ENCODE peak calls at places on chromosomes 12 and 14, in seven cellular contexts. One of them, this sample, is unnamed.

GRCh38 chr12:22740656-22741350 is 115.8 kb downstream of the ETNK1 start:
- DNase-seq in stomach: no peak
- DNase-seq in GM12878: no peak
- DNase-seq in K562: no peak
- DNase-seq in transverse colon: no peak
- DNase-seq in HCT116: no peak
- DNase-seq in suprapubic skin: no peak
- DNase-seq in this sample: no peak

GRCh38 chr12:26091837-26092236 is 33.0 kb downstream of the BHLHE41 start:
- DNase-seq in stomach: no peak
- DNase-seq in GM12878: no peak
- DNase-seq in K562: no peak
- DNase-seq in transverse colon: no peak
- DNase-seq in HCT116: no peak
- DNase-seq in suprapubic skin: no peak
- DNase-seq in this sample: no peak

GRCh38 chr12:71158361-71158882 is 623 bp upstream of the TSPAN8 start:
- DNase-seq in stomach: no peak
- DNase-seq in GM12878: no peak
- DNase-seq in K562: no peak
- DNase-seq in transverse colon: peak
- DNase-seq in HCT116: no peak
- DNase-seq in suprapubic skin: no peak
- DNase-seq in this sample: no peak

GRCh38 chr12:53231859-53232640 is at the start of gene RARG:
- DNase-seq in stomach: peak
- DNase-seq in GM12878: no peak
- DNase-seq in K562: peak
- DNase-seq in transverse colon: peak
- DNase-seq in HCT116: no peak
- DNase-seq in suprapubic skin: no peak
- DNase-seq in this sample: peak

GRCh38 chr12:3622732-3623690 is 129.9 kb downstream of the CRACR2A start:
- DNase-seq in stomach: no peak
- DNase-seq in GM12878: no peak
- DNase-seq in K562: no peak
- DNase-seq in transverse colon: no peak
- DNase-seq in HCT116: no peak
- DNase-seq in suprapubic skin: no peak
- DNase-seq in this sample: no peak

GRCh38 chr12:24066865-24067264 is 117.4 kb upstream of the SOX5 start:
- DNase-seq in stomach: no peak
- DNase-seq in GM12878: no peak
- DNase-seq in K562: no peak
- DNase-seq in transverse colon: no peak
- DNase-seq in HCT116: no peak
- DNase-seq in suprapubic skin: no peak
- DNase-seq in this sample: no peak

GRCh38 chr14:58027904-58028303 is 124.1 kb downstream of the ARMH4 start:
- DNase-seq in stomach: no peak
- DNase-seq in GM12878: no peak
- DNase-seq in K562: no peak
- DNase-seq in transverse colon: no peak
- DNase-seq in HCT116: no peak
- DNase-seq in suprapubic skin: no peak
- DNase-seq in this sample: no peak

GRCh38 chr14:68684466-68685418 is 108.1 kb downstream of the ZFP36L1 start:
- DNase-seq in stomach: no peak
- DNase-seq in GM12878: no peak
- DNase-seq in K562: no peak
- DNase-seq in transverse colon: no peak
- DNase-seq in HCT116: no peak
- DNase-seq in suprapubic skin: no peak
- DNase-seq in this sample: no peak

GRCh38 chr14:79658224-79658623 is 553.1 kb downstream of the DIO2 start:
- DNase-seq in stomach: no peak
- DNase-seq in GM12878: no peak
- DNase-seq in K562: no peak
- DNase-seq in transverse colon: no peak
- DNase-seq in HCT116: no peak
- DNase-seq in suprapubic skin: no peak
- DNase-seq in this sample: no peak

GRCh38 chr12:25715147-25715546 is 162.1 kb upstream of the LMNTD1 start:
- DNase-seq in stomach: no peak
- DNase-seq in GM12878: no peak
- DNase-seq in K562: no peak
- DNase-seq in transverse colon: no peak
- DNase-seq in HCT116: no peak
- DNase-seq in suprapubic skin: no peak
- DNase-seq in this sample: no peak

GRCh38 chr12:105617141-105617540 is 286.6 kb downstream of the C12orf75 start:
- DNase-seq in stomach: no peak
- DNase-seq in GM12878: no peak
- DNase-seq in K562: no peak
- DNase-seq in transverse colon: no peak
- DNase-seq in HCT116: no peak
- DNase-seq in suprapubic skin: no peak
- DNase-seq in this sample: no peak

GRCh38 chr12:121709478-121709890 is 3.1 kb upstream of the TMEM120B start:
- DNase-seq in stomach: no peak
- DNase-seq in GM12878: no peak
- DNase-seq in K562: no peak
- DNase-seq in transverse colon: no peak
- DNase-seq in HCT116: peak
- DNase-seq in suprapubic skin: no peak
- DNase-seq in this sample: no peak

GRCh38 chr14:56294125-56294524 is 175.9 kb downstream of the PELI2 start:
- DNase-seq in stomach: no peak
- DNase-seq in GM12878: no peak
- DNase-seq in K562: no peak
- DNase-seq in transverse colon: no peak
- DNase-seq in HCT116: no peak
- DNase-seq in suprapubic skin: no peak
- DNase-seq in this sample: no peak

DNA sequence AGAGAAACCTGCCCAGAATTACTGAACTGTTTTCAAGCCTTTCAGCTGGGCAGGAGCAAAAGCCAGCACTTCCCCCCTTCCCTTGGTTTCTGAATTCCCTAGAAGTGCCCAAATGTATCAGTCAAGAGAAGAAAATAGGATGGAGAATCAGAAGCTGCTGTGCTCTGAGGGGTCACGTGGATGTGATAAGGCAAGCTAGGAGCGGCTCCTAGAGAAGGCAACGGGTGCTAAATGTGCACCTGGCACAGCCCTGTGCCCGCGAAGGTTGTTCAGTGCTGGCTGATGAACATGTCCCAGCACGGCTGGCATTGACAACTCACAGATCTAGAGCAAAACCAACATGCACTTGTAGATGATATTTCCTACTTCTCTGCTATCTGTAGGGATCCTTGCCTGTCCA is 8.3 kb downstream of the EMG1 start:
- DNase-seq in stomach: no peak
- DNase-seq in GM12878: no peak
- DNase-seq in K562: no peak
- DNase-seq in transverse colon: no peak
- DNase-seq in HCT116: no peak
- DNase-seq in suprapubic skin: no peak
- DNase-seq in this sample: no peak
- TF ChIP-seq POLR2AphosphoS5 in stomach: no peak
- TF ChIP-seq POLR2AphosphoS5 in GM12878: no peak
- TF ChIP-seq POLR2AphosphoS5 in K562: no peak
- TF ChIP-seq POLR2AphosphoS5 in transverse colon: no peak
- TF ChIP-seq POLR2AphosphoS5 in HCT116: peak
- TF ChIP-seq POLR2AphosphoS5 in suprapubic skin: no peak
- TF ChIP-seq POLR2AphosphoS5 in this sample: peak

GRCh38 chr14:21070610-21071224 is 613 bp downstream of the ARHGEF40 start:
- DNase-seq in stomach: no peak
- DNase-seq in GM12878: no peak
- DNase-seq in K562: peak
- DNase-seq in transverse colon: peak
- DNase-seq in HCT116: no peak
- DNase-seq in suprapubic skin: peak
- DNase-seq in this sample: no peak

GRCh38 chr14:21071225-21072041 is 1.3 kb downstream of the ARHGEF40 start:
- DNase-seq in stomach: peak
- DNase-seq in GM12878: peak
- DNase-seq in K562: peak
- DNase-seq in transverse colon: peak
- DNase-seq in HCT116: no peak
- DNase-seq in suprapubic skin: peak
- DNase-seq in this sample: peak

GRCh38 chr14:21072781-21073339 is 2.8 kb downstream of the ARHGEF40 start:
- DNase-seq in stomach: peak
- DNase-seq in GM12878: no peak
- DNase-seq in K562: no peak
- DNase-seq in transverse colon: peak
- DNase-seq in HCT116: no peak
- DNase-seq in suprapubic skin: no peak
- DNase-seq in this sample: no peak

GRCh38 chr14:21073921-21074320 is 3.8 kb downstream of the ARHGEF40 start:
- DNase-seq in stomach: no peak
- DNase-seq in GM12878: no peak
- DNase-seq in K562: no peak
- DNase-seq in transverse colon: no peak
- DNase-seq in HCT116: no peak
- DNase-seq in suprapubic skin: no peak
- DNase-seq in this sample: no peak

GRCh38 chr14:21072102-21072501 is 2.0 kb downstream of the ARHGEF40 start:
- DNase-seq in stomach: no peak
- DNase-seq in GM12878: no peak
- DNase-seq in K562: no peak
- DNase-seq in transverse colon: no peak
- DNase-seq in HCT116: no peak
- DNase-seq in suprapubic skin: no peak
- DNase-seq in this sample: no peak
- TF ChIP-seq POLR2A in stomach: no peak
- TF ChIP-seq POLR2A in GM12878: no peak
- TF ChIP-seq POLR2A in K562: no peak
- TF ChIP-seq POLR2A in transverse colon: no peak
- TF ChIP-seq POLR2A in HCT116: no peak
- TF ChIP-seq POLR2A in suprapubic skin: no peak
- TF ChIP-seq POLR2A in this sample: no peak

GRCh38 chr12:116381744-116382455 is 104.4 kb upstream of the MED13L start:
- DNase-seq in stomach: no peak
- DNase-seq in GM12878: no peak
- DNase-seq in K562: no peak
- DNase-seq in transverse colon: no peak
- DNase-seq in HCT116: no peak
- DNase-seq in suprapubic skin: no peak
- DNase-seq in this sample: no peak
- TF ChIP-seq POLR2AphosphoS5 in stomach: no peak
- TF ChIP-seq POLR2AphosphoS5 in GM12878: no peak
- TF ChIP-seq POLR2AphosphoS5 in K562: no peak
- TF ChIP-seq POLR2AphosphoS5 in transverse colon: no peak
- TF ChIP-seq POLR2AphosphoS5 in HCT116: no peak
- TF ChIP-seq POLR2AphosphoS5 in suprapubic skin: no peak
- TF ChIP-seq POLR2AphosphoS5 in this sample: no peak

DNA sequence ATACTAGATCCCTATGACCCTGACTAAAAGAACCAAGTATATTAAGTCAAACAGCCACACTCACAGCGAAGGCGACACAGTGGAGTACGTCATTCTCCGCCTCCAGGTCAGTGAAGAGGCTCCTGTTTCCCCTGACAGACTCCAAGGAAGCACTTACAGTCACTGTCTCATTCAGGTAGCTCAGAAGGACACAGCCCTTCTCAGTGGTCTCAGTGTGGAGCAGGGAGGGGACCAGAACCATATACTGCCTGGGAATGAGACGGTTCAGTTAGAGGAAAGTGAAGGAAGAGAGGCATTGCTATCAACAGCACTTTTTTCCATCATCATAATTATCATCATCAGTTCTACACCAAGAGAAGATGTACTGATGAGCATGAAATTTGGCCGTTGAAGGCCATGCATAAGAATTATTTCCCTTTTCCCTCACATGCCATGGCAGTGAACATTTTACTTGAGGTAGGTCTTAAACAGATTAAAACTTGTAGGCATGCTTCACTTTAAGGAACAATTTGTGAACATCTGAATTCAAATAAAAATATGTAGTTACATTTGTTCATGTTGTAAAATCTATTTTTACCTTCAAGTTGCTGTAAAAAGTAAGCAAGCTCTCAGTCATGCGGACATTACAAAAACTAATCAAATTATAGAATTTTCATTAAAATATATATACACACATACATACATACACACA is 2.3 kb downstream of the A2M start:
- DNase-seq in stomach: no peak
- DNase-seq in GM12878: no peak
- DNase-seq in K562: no peak
- DNase-seq in transverse colon: no peak
- DNase-seq in HCT116: no peak
- DNase-seq in suprapubic skin: no peak
- DNase-seq in this sample: no peak
- TF ChIP-seq POLR2A in stomach: no peak
- TF ChIP-seq POLR2A in GM12878: no peak
- TF ChIP-seq POLR2A in K562: no peak
- TF ChIP-seq POLR2A in transverse colon: no peak
- TF ChIP-seq POLR2A in HCT116: no peak
- TF ChIP-seq POLR2A in suprapubic skin: no peak
- TF ChIP-seq POLR2A in this sample: no peak

GRCh38 chr12:54279227-54279631 is 693 bp downstream of the CBX5 start:
- DNase-seq in stomach: no peak
- DNase-seq in GM12878: no peak
- DNase-seq in K562: no peak
- DNase-seq in transverse colon: no peak
- DNase-seq in HCT116: no peak
- DNase-seq in suprapubic skin: no peak
- DNase-seq in this sample: no peak

GRCh38 chr12:54280401-54281260 is at the start of gene HNRNPA1:
- DNase-seq in stomach: peak
- DNase-seq in GM12878: peak
- DNase-seq in K562: peak
- DNase-seq in transverse colon: peak
- DNase-seq in HCT116: peak
- DNase-seq in suprapubic skin: peak
- DNase-seq in this sample: peak

GRCh38 chr12:54276368-54276767 is 3.6 kb downstream of the CBX5 start:
- DNase-seq in stomach: no peak
- DNase-seq in GM12878: no peak
- DNase-seq in K562: no peak
- DNase-seq in transverse colon: no peak
- DNase-seq in HCT116: no peak
- DNase-seq in suprapubic skin: no peak
- DNase-seq in this sample: no peak

GRCh38 chr12:54279632-54280400 is at the start of gene CBX5:
- DNase-seq in stomach: peak
- DNase-seq in GM12878: peak
- DNase-seq in K562: peak
- DNase-seq in transverse colon: peak
- DNase-seq in HCT116: peak
- DNase-seq in suprapubic skin: peak
- DNase-seq in this sample: peak

GRCh38 chr12:54277823-54278276 is 2.1 kb downstream of the CBX5 start:
- DNase-seq in stomach: no peak
- DNase-seq in GM12878: no peak
- DNase-seq in K562: no peak
- DNase-seq in transverse colon: no peak
- DNase-seq in HCT116: no peak
- DNase-seq in suprapubic skin: no peak
- DNase-seq in this sample: no peak
- TF ChIP-seq POLR2AphosphoS5 in stomach: no peak
- TF ChIP-seq POLR2AphosphoS5 in GM12878: peak
- TF ChIP-seq POLR2AphosphoS5 in K562: no peak
- TF ChIP-seq POLR2AphosphoS5 in transverse colon: no peak
- TF ChIP-seq POLR2AphosphoS5 in HCT116: no peak
- TF ChIP-seq POLR2AphosphoS5 in suprapubic skin: no peak
- TF ChIP-seq POLR2AphosphoS5 in this sample: peak

GRCh38 chr12:104303538-104304151 is at the start of gene EID3:
- DNase-seq in stomach: peak
- DNase-seq in GM12878: no peak
- DNase-seq in K562: peak
- DNase-seq in transverse colon: peak
- DNase-seq in HCT116: no peak
- DNase-seq in suprapubic skin: peak
- DNase-seq in this sample: peak
- TF ChIP-seq POLR2A in stomach: no peak
- TF ChIP-seq POLR2A in GM12878: peak
- TF ChIP-seq POLR2A in K562: no peak
- TF ChIP-seq POLR2A in transverse colon: peak
- TF ChIP-seq POLR2A in HCT116: no peak
- TF ChIP-seq POLR2A in suprapubic skin: peak
- TF ChIP-seq POLR2A in this sample: peak

This sample was measured in GM12892.